ENCODE peak calls at places on chromosomes 3 and 15, in eight cellular contexts. P is heart right ventricle; C is CD8-positive, alpha-beta T cell; I is GM23338; T is stomach; O is thyroid gland; R is neural progenitor cell; G is CD8-positive, alpha-beta memory T cell. W is an unnamed sample.
A peak's percentile ranks its signal among the peaks of the same experiment; 100 is the strongest.

GRCh38 chr15:92271179-92271578 is 122.5 kb upstream of the ST8SIA2 start:
- DNase-seq in T (no peak), O (no peak), R (no peak), G (no peak), P (no peak), C (no peak), I (no peak), W (no peak)

GRCh38 chr3:33358172-33358781 is 81.0 kb downstream of the FBXL2 start:
- DNase-seq in G (no peak), I (no peak), R (no peak), T (no peak), P (no peak), C (no peak), O (no peak), W (no peak)

GRCh38 chr3:106573605-106574004 is 704.8 kb upstream of the CBLB start:
- DNase-seq in I (no peak), O (no peak), R (no peak), T (no peak), P (no peak), C (no peak), G (no peak), W (no peak)

GRCh38 chr3:111668912-111669488 is 73.9 kb upstream of the ZBED2 start:
- DNase-seq in I (peak; percentile 84), R (peak; percentile 68), G (peak; percentile 53), T (no peak), P (no peak), O (no peak), C (no peak), W (no peak)

GRCh38 chr3:41044526-41044925 is 154.8 kb upstream of the CTNNB1 start:
- DNase-seq in O (no peak), G (no peak), I (no peak), R (no peak), T (no peak), C (no peak), P (no peak), W (no peak)

GRCh38 chr15:96331141-96331941 is 841 bp downstream of the NR2F2 start:
- DNase-seq in O (peak; percentile 45), I (no peak), G (no peak), P (no peak), C (no peak), R (peak; percentile 41), T (no peak), W (no peak)

GRCh38 chr3:37086918-37087317 is 87.5 kb downstream of the LRRFIP2 start:
- DNase-seq in P (no peak), I (no peak), R (no peak), T (no peak), O (no peak), G (no peak), C (no peak), W (no peak)

GRCh38 chr3:105829229-105829628 is 39.6 kb downstream of the CBLB start:
- DNase-seq in P (no peak), R (no peak), I (no peak), G (no peak), C (peak; percentile 44), O (no peak), T (no peak), W (no peak)

GRCh38 chr3:156332304-156332703 is 211.9 kb downstream of the KCNAB1 start:
- DNase-seq in P (no peak), O (no peak), G (no peak), I (no peak), C (no peak), T (no peak), R (no peak), W (no peak)

GRCh38 chr3:11944052-11944673 is 60.0 kb upstream of the SYN2 start:
- DNase-seq in O (peak; percentile 3), P (no peak), C (no peak), T (peak; percentile 28), G (no peak), I (peak; percentile 90), R (peak; percentile 69), W (no peak)

GRCh38 chr3:23611737-23612295 is 193.9 kb upstream of the UBE2E1 start:
- DNase-seq in O (peak; percentile 89), I (peak; percentile 17), P (peak; percentile 76), C (no peak), G (no peak), T (peak; percentile 53), R (no peak), W (peak; percentile 58)

DNA sequence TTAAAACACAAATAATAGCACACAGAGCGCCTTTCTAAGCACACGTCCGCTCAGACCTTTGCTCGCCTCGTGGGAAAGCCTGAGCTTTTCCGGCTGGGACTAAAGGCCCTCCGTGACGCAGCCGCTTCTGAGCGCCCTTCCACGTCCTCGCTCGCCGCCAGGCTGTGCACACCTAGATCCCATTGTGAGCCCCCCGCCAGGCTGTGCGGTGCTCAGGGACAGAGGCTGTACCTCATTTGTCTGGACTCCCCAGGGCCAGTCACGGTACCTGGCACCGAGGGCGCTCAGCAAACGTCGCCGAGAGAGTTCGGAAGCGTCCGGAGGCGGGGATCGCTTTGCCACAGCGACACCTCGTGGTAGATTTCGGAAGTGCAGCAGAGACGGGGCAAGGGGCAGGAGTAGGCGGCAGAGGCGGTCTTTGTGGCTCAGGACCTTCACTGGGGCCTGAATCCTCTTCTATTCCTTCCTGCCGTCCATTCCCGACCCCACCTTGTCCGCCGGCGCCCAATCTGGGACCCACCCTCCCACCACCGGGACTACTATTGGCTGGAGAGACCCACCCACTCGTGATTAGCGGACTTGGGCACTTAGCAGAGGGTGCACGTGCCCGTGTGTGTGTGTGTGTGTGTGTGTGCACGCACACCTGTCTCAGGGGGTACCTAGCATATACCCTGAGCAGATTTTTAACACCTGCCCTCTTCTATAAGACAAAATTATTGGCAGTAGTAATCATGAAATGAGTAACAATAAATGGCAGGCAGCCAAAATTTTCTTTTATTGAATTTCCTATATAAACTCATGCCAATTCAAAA is 65.6 kb downstream of the RHCG start:
- DNase-seq in C (peak; percentile 75), G (peak; percentile 68), P (peak; percentile 87), R (peak; percentile 86), O (peak; percentile 85), T (peak; percentile 91), I (peak; percentile 89), W (peak; percentile 94)
- H3K4me3 ChIP-seq in C (peak overlapping the region; percentile 38), G (peak overlapping the region; percentile 50), P (peak overlapping the region; percentile 42), R (peak overlapping the region; percentile 41), O (no peak overlapping the region), T (peak overlapping the region; percentile 55), I (peak overlapping the region; percentile 59), W (peak overlapping the region; percentile 8)

GRCh38 chr15:88622605-88622975 is 1.4 kb downstream of the AEN start:
- DNase-seq in T (no peak), P (no peak), G (no peak), I (no peak), O (no peak), C (no peak), R (no peak), W (no peak)

GRCh38 chr15:88624156-88624970 is 3.2 kb downstream of the AEN start:
- DNase-seq in O (no peak), C (peak; percentile 72), R (peak; percentile 49), I (peak; percentile 57), G (peak; percentile 71), P (peak; percentile 42), T (no peak), W (no peak)

GRCh38 chr15:88623632-88624031 is 2.5 kb downstream of the AEN start:
- DNase-seq in I (no peak), G (no peak), P (no peak), T (no peak), C (no peak), R (no peak), O (no peak), W (no peak)

GRCh38 chr15:88621789-88622604 is 857 bp downstream of the AEN start:
- DNase-seq in I (no peak), O (peak; percentile 39), R (peak; percentile 26), G (peak; percentile 63), P (no peak), C (peak; percentile 70), T (no peak), W (no peak)

DNA sequence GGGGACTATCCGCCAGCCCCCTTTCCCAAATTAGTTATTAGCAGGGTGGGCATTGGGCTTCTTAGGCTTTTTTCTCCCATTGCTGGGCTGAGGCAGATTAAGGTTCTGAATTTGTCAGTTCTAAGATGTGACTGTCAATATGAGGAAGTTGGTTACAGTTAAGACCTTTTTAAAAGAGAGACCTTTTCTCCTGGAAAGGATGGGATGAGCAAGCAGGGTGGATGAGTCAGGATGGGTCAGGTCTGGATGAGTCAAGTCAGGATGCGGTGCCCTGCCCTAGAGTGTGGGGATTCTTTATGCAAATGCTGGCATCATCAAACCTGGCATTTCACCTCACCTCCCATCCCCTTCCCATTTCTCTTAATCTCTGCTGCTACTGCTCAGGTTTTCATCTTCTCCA is 1.9 kb downstream of the AEN start:
- DNase-seq in C (no peak), P (no peak), T (no peak), I (no peak), G (no peak), O (no peak), R (no peak), W (no peak)
- H3K36me3 ChIP-seq in C (peaks cover 7% of the 10 kb centered on the region), P (peaks cover 25% of the 10 kb centered on the region), T (peaks cover 23% of the 10 kb centered on the region), I (peaks cover 40% of the 10 kb centered on the region), G (peaks cover 7% of the 10 kb centered on the region), O (peaks cover 11% of the 10 kb centered on the region), R (no peaks in the 10 kb centered on the region), W (peaks cover 22% of the 10 kb centered on the region)

DNA sequence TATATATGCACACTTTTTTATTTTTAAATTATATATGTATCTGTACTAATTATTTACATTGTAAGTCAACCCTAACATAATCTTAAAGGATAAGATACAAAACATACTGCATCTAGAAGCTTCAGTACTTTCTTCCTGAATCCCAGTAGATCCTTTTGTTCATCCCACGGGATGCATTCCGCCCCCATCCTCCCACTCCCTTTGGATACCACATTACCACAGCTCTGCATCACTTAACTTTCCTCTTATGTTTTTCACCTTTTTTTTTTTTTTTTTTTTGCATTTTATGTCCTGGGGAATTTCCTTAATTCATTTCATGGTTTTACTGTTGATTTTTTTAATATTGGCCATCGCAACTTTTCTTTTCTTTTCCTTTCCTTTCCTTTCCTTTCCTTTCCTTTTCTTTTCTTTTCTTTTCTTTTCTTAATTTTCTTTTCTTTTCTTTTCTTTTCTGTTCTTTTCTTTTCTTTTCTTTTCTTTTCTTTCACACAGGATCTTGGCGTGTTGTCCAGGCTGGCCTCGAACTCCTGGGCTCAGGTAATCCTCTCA is 3.0 kb downstream of the OPA1 start:
- DNase-seq in I (peak; percentile 15), O (no peak), T (no peak), C (no peak), G (no peak), R (no peak), P (no peak), W (no peak)
- H3K4me1 ChIP-seq in I (peaks cover 17% of the 10 kb centered on the region), O (peaks cover 14% of the 10 kb centered on the region), T (peaks cover 48% of the 10 kb centered on the region), C (peaks cover 20% of the 10 kb centered on the region), G (peaks cover 34% of the 10 kb centered on the region), R (peaks cover 6% of the 10 kb centered on the region), P (peaks cover 11% of the 10 kb centered on the region), W (peaks cover 5% of the 10 kb centered on the region)

GRCh38 chr15:99128411-99128810 is 23.5 kb downstream of the SYNM start:
- DNase-seq in T (no peak), G (no peak), P (no peak), O (no peak), R (no peak), I (no peak), C (no peak), W (no peak)

GRCh38 chr15:99127773-99128172 is 22.9 kb downstream of the SYNM start:
- DNase-seq in T (no peak), R (no peak), O (no peak), P (no peak), C (no peak), G (no peak), I (no peak), W (no peak)

GRCh38 chr15:99125061-99125990 is 20.4 kb downstream of the SYNM start:
- DNase-seq in I (no peak), R (no peak), T (no peak), C (no peak), O (peak; percentile 36), G (no peak), P (no peak), W (no peak)

GRCh38 chr15:99126195-99126594 is 21.3 kb downstream of the SYNM start:
- DNase-seq in R (no peak), O (peak; percentile 16), C (no peak), I (no peak), T (no peak), P (no peak), G (no peak), W (no peak)

GRCh38 chr15:99126930-99127329 is 22.1 kb downstream of the SYNM start:
- DNase-seq in P (no peak), G (no peak), O (no peak), I (no peak), T (no peak), R (no peak), C (no peak), W (no peak)
- H3K4me3 ChIP-seq in P (no peak overlapping the region), G (no peak overlapping the region), O (no peak overlapping the region), I (no peak overlapping the region), T (no peak overlapping the region), R (no peak overlapping the region), C (no peak overlapping the region), W (no peak overlapping the region)

W was measured in left lung.